ENCODE peak calls at places on chromosomes 4 and X, in seven cellular contexts. R is heart right ventricle; A is CD8-positive, alpha-beta memory T cell; E is suprapubic skin; X is MM.1S; W is left ventricle myocardium inferior; F is psoas muscle. I is an unnamed sample.

GRCh38 chrX:119186194-119186593 is 49.9 kb upstream of the PGRMC1 start:
- DNase-seq in R (no peak), A (no peak), E (no peak), X (no peak), W (no peak), F (no peak), I (no peak)

GRCh38 chr4:138975225-138975624 is 40.4 kb upstream of the NOCT start:
- DNase-seq in R (no peak), A (no peak), E (no peak), X (no peak), W (no peak), F (no peak), I (no peak)

GRCh38 chrX:70762285-70762684 is 146.2 kb downstream of the TEX11 start:
- DNase-seq in R (no peak), A (no peak), E (no peak), X (no peak), W (no peak), F (no peak), I (no peak)

GRCh38 chr4:83356899-83357661 is 22.4 kb upstream of the HPSE start:
- DNase-seq in R (no peak), A (no peak), E (no peak), X (no peak), W (no peak), F (no peak), I (peak; percentile 96)

GRCh38 chrX:86215260-86215659 is 67.0 kb downstream of the DACH2 start:
- DNase-seq in R (no peak), A (no peak), E (no peak), X (no peak), W (no peak), F (no peak), I (no peak)

GRCh38 chr4:85823295-85823694 is 348.3 kb downstream of the ARHGAP24 start:
- DNase-seq in R (no peak), A (no peak), E (no peak), X (no peak), W (no peak), F (no peak), I (no peak)

GRCh38 chrX:1397441-1397840 is 5.5 kb upstream of the SLC25A6 start:
- DNase-seq in R (peak; percentile 6), A (peak; percentile 26), E (no peak), X (no peak), W (no peak), F (peak; percentile 5), I (no peak)

GRCh38 chr4:140135529-140136021 is 18.4 kb downstream of the MAML3 start:
- DNase-seq in R (peak; percentile 63), A (no peak), E (no peak), X (no peak), W (peak; percentile 55), F (peak; percentile 39), I (peak; percentile 74)

GRCh38 chr4:70903282-70903603 is 1.1 kb downstream of the MOB1B start:
- DNase-seq in R (no peak), A (no peak), E (no peak), X (no peak), W (no peak), F (no peak), I (peak; percentile 18)

GRCh38 chr4:101114936-101115372 is 232.4 kb downstream of the PPP3CA start:
- DNase-seq in R (no peak), A (no peak), E (no peak), X (no peak), W (no peak), F (no peak), I (no peak)

GRCh38 chrX:89034679-89035078 is 287.7 kb downstream of the CPXCR1 start:
- DNase-seq in R (no peak), A (no peak), E (no peak), X (no peak), W (no peak), F (no peak), I (no peak)

GRCh38 chrX:30918480-30918879 is 29.4 kb upstream of the TAB3 start:
- DNase-seq in R (no peak), A (no peak), E (no peak), X (no peak), W (no peak), F (no peak), I (no peak)

GRCh38 chrX:71282514-71283408 is 674 bp upstream of the NONO start:
- DNase-seq in R (no peak), A (peak; percentile 64), E (no peak), X (no peak), W (no peak), F (no peak), I (no peak)

GRCh38 chr4:76897522-76898384 is at the start of gene SOWAHB:
- DNase-seq in R (no peak), A (peak; percentile 52), E (peak; percentile 79), X (peak; percentile 90), W (no peak), F (peak; percentile 19), I (no peak)

GRCh38 chr4:4216668-4217067 is 10.1 kb downstream of the OTOP1 start:
- DNase-seq in R (no peak), A (no peak), E (no peak), X (no peak), W (no peak), F (no peak), I (no peak)

GRCh38 chrX:118254611-118255010 is 91.3 kb upstream of the WDR44 start:
- DNase-seq in R (no peak), A (no peak), E (no peak), X (peak; percentile 68), W (no peak), F (no peak), I (peak; percentile 66)

GRCh38 chr4:17173300-17173699 is 274.9 kb upstream of the LDB2 start:
- DNase-seq in R (no peak), A (no peak), E (no peak), X (no peak), W (no peak), F (no peak), I (no peak)

GRCh38 chrX:95057341-95057740 is 1383.3 kb downstream of the FAM133A start:
- DNase-seq in R (no peak), A (no peak), E (no peak), X (no peak), W (no peak), F (no peak), I (no peak)

GRCh38 chr4:140735779-140736391 is 20.3 kb downstream of the TBC1D9 start:
- DNase-seq in R (no peak), A (no peak), E (no peak), X (no peak), W (no peak), F (no peak), I (no peak)

GRCh38 chr4:53558981-53559620 is 32.2 kb downstream of the LNX1 start:
- DNase-seq in R (no peak), A (no peak), E (no peak), X (no peak), W (no peak), F (no peak), I (no peak)

GRCh38 chr4:174496631-174497442 is 25.5 kb downstream of the HPGD start:
- DNase-seq in R (no peak), A (no peak), E (no peak), X (no peak), W (no peak), F (no peak), I (no peak)

GRCh38 chrX:42220083-42220482 is 296.7 kb upstream of the CASK start:
- DNase-seq in R (no peak), A (no peak), E (no peak), X (no peak), W (no peak), F (no peak), I (no peak)

GRCh38 chrX:15739886-15740285 is 1.8 kb downstream of the CA5B start:
- DNase-seq in R (no peak), A (no peak), E (no peak), X (no peak), W (no peak), F (no peak), I (no peak)

GRCh38 chr4:184269879-184270430 is 52.3 kb upstream of the ENPP6 start:
- DNase-seq in R (no peak), A (no peak), E (no peak), X (no peak), W (no peak), F (no peak), I (no peak)

GRCh38 chr4:184267673-184268573 is 50.2 kb upstream of the ENPP6 start:
- DNase-seq in R (no peak), A (peak; percentile 79), E (no peak), X (peak; percentile 96), W (peak; percentile 30), F (no peak), I (peak; percentile 88)

GRCh38 chr4:184268574-184269160 is 51.0 kb upstream of the ENPP6 start:
- DNase-seq in R (no peak), A (no peak), E (no peak), X (peak; percentile 53), W (no peak), F (no peak), I (peak; percentile 39)

GRCh38 chr4:184265566-184266351 is 48.1 kb upstream of the ENPP6 start:
- DNase-seq in R (no peak), A (no peak), E (no peak), X (peak; percentile 86), W (no peak), F (no peak), I (peak; percentile 38)

DNA sequence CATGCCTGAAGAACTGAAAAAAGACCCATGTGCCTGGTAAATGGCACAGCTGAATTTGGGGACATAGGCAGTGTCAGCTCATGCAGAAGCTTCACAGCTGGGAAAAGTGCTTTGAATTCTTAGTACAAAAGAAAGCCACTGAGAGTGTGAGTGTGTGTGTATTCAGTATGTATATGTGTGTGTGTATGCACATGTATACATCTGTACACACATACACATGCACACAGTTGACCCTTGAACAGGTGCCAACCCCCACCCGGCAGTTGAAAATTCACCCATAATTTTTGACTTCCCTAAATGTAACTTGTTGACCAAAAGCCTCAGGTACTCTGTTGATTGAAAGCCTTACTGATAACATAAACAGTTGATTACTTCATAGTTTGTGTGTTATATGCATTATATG is 49.5 kb upstream of the ENPP6 start:
- DNase-seq in R (no peak), A (no peak), E (no peak), X (peak; percentile 53), W (no peak), F (no peak), I (no peak)
- H3K4me1 ChIP-seq in R (no peaks in the 10 kb centered on the region), A (peaks cover 20% of the 10 kb centered on the region), E (peaks cover 7% of the 10 kb centered on the region), X (peaks cover 47% of the 10 kb centered on the region), W (peaks cover 3% of the 10 kb centered on the region), F (no peaks in the 10 kb centered on the region), I (no peaks in the 10 kb centered on the region)

GRCh38 chr4:150366487-150366999 is 215.4 kb upstream of the MAB21L2 start:
- DNase-seq in R (no peak), A (no peak), E (no peak), X (no peak), W (no peak), F (no peak), I (no peak)
- H3K4me3 ChIP-seq in R (no peak overlapping the region), A (no peak overlapping the region), E (no peak overlapping the region), X (no peak overlapping the region), W (no peak overlapping the region), F (no peak overlapping the region), I (no peak overlapping the region)

GRCh38 chr4:186701788-186702187 is 21.9 kb downstream of the FAT1 start:
- DNase-seq in R (no peak), A (no peak), E (no peak), X (no peak), W (no peak), F (no peak), I (no peak)
- H3K36me3 ChIP-seq in R (peaks cover 8% of the 10 kb centered on the region), A (no peaks in the 10 kb centered on the region), E (peaks cover 6% of the 10 kb centered on the region), X (peaks cover 3% of the 10 kb centered on the region), W (peaks cover 6% of the 10 kb centered on the region), F (no peaks in the 10 kb centered on the region), I (no peaks in the 10 kb centered on the region)

GRCh38 chr4:13531609-13531998 is 12.7 kb downstream of the NKX3-2 start:
- DNase-seq in R (no peak), A (no peak), E (no peak), X (peak; percentile 3), W (no peak), F (no peak), I (no peak)
- H3K4me1 ChIP-seq in R (no peaks in the 10 kb centered on the region), A (peaks cover 7% of the 10 kb centered on the region), E (peaks cover 25% of the 10 kb centered on the region), X (peaks cover 5% of the 10 kb centered on the region), W (peaks cover 25% of the 10 kb centered on the region), F (no peaks in the 10 kb centered on the region), I (no peaks in the 10 kb centered on the region)

GRCh38 chr4:61443813-61444510 is 243.8 kb downstream of the ADGRL3 start:
- DNase-seq in R (no peak), A (no peak), E (no peak), X (no peak), W (no peak), F (no peak), I (no peak)
- H3K4me3 ChIP-seq in R (no peak overlapping the region), A (no peak overlapping the region), E (no peak overlapping the region), X (no peak overlapping the region), W (no peak overlapping the region), F (no peak overlapping the region), I (no peak overlapping the region)